ENCODE peak calls at places on chromosomes 6 and 20, in five cellular contexts. P is ovary, R is sigmoid colon, K is erythroblast, A is HCT116. W is an unnamed sample.

GRCh38 chr6:14831922-14832321 is 413.9 kb upstream of the JARID2 start:
- DNase-seq in P (no peak), R (no peak), K (no peak), A (no peak), W (no peak)

GRCh38 chr20:768426-768978 is at the start of gene SLC52A3:
- DNase-seq in P (no peak), R (no peak), K (peak), A (peak), W (peak)

GRCh38 chr6:3623451-3624267 is 127.9 kb downstream of the PXDC1 start:
- DNase-seq in P (no peak), R (no peak), K (no peak), A (no peak), W (no peak)

GRCh38 chr6:34065470-34066283 is 80.2 kb downstream of the GRM4 start:
- DNase-seq in P (peak), R (no peak), K (no peak), A (no peak), W (no peak)

GRCh38 chr20:2585811-2586210 is 49.4 kb downstream of the TMC2 start:
- DNase-seq in P (no peak), R (no peak), K (no peak), A (no peak), W (no peak)

GRCh38 chr6:30670760-30671527 is 1.9 kb downstream of the DHX16 start:
- DNase-seq in P (no peak), R (no peak), K (no peak), A (no peak), W (no peak)

GRCh38 chr6:19699990-19700389 is 137.2 kb upstream of the ID4 start:
- DNase-seq in P (no peak), R (no peak), K (no peak), A (no peak), W (no peak)

GRCh38 chr20:5654557-5654956 is 95.6 kb upstream of the SHLD1 start:
- DNase-seq in P (no peak), R (no peak), K (peak), A (no peak), W (no peak)

GRCh38 chr20:41218466-41218865 is 81.1 kb downstream of the PLCG1 start:
- DNase-seq in P (no peak), R (no peak), K (no peak), A (no peak), W (no peak)

GRCh38 chr6:6976193-6976592 is 131.6 kb upstream of the RREB1 start:
- DNase-seq in P (no peak), R (no peak), K (no peak), A (no peak), W (no peak)

GRCh38 chr6:168365422-168366165 is 46.0 kb upstream of the DACT2 start:
- DNase-seq in P (peak), R (peak), K (no peak), A (no peak), W (no peak)

GRCh38 chr6:157650261-157650640 is 172.8 kb upstream of the SNX9 start:
- DNase-seq in P (peak), R (peak), K (no peak), A (no peak), W (peak)

GRCh38 chr20:43138061-43138860 is 51.4 kb downstream of the PTPRT start:
- DNase-seq in P (no peak), R (no peak), K (no peak), A (no peak), W (no peak)

GRCh38 chr20:50291428-50292323 is 101.0 kb downstream of the CEBPB start:
- DNase-seq in P (no peak), R (no peak), K (no peak), A (no peak), W (no peak)
- TF ChIP-seq POLR2A in P (no peak), R (no peak), K (no peak), A (no peak), W (no peak)

GRCh38 chr6:90583179-90583578 is 3.7 kb downstream of the MAP3K7 start:
- DNase-seq in P (no peak), R (no peak), K (no peak), A (no peak), W (no peak)

GRCh38 chr6:90583783-90584481 is 2.9 kb downstream of the MAP3K7 start:
- DNase-seq in P (no peak), R (no peak), K (no peak), A (no peak), W (no peak)

GRCh38 chr6:90584636-90585255 is 2.1 kb downstream of the MAP3K7 start:
- DNase-seq in P (no peak), R (no peak), K (peak), A (no peak), W (no peak)

GRCh38 chr6:90586675-90587638 is at the start of gene MAP3K7:
- DNase-seq in P (peak), R (peak), K (peak), A (peak), W (peak)
- TF ChIP-seq POLR2A in P (peak), R (peak), K (peak), A (peak), W (peak)

DNA sequence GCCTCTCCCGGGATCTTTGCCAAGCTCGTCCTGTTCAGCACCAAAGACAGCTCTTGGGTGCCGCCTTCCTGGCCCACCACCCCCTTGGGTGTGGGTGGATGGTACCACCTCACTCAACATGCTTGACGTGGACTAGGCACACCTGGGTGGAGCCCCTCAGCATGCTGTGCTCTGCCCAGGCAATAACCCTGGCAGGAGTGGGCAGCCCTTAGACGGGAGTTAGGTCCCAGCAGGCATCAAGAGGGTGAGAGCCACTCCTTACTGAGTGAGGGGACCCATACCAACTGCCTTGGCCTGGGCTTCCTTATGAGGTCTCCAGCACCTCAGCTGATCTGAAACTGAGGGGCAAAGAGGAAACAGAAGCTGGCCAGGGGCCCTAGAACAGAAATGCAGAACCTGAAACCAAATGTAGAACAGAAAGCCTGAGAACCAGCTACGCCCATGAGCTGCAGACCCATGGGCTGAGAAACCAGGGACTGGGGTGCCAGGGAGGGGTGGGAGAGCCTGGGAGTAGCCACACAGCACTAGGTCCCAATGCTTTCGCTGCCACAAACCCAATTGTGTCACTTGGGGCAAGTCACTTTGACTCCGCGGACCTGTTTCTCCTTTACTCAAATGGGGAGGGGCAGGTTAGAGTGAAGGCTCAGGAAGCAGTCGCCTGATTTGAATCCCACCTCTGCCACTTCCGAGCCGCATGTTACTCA is 2.0 kb downstream of the FGD2 start:
- DNase-seq in P (no peak), R (no peak), K (no peak), A (no peak), W (no peak)
- TF ChIP-seq POLR2A in P (no peak), R (no peak), K (no peak), A (no peak), W (no peak)

GRCh38 chr20:35954200-35954906 is at the start of gene SCAND1:
- DNase-seq in P (peak), R (peak), K (peak), A (peak), W (peak)
- TF ChIP-seq POLR2A in P (peak), R (peak), K (peak), A (peak), W (peak)

GRCh38 chr6:31899882-31900722 is 1.8 kb downstream of the ZBTB12 start:
- DNase-seq in P (no peak), R (no peak), K (peak), A (no peak), W (peak)

GRCh38 chr6:31903957-31904356 is 2.1 kb upstream of the ZBTB12 start:
- DNase-seq in P (no peak), R (no peak), K (peak), A (no peak), W (peak)

GRCh38 chr6:31900917-31901414 is 920 bp downstream of the ZBTB12 start:
- DNase-seq in P (no peak), R (no peak), K (no peak), A (no peak), W (peak)

GRCh38 chr6:31901415-31901952 is 402 bp downstream of the ZBTB12 start:
- DNase-seq in P (no peak), R (peak), K (peak), A (no peak), W (peak)

GRCh38 chr6:31901953-31902643 is at the start of gene ZBTB12:
- DNase-seq in P (peak), R (peak), K (peak), A (peak), W (peak)
- TF ChIP-seq POLR2A in P (peak), R (peak), K (peak), A (no peak), W (peak)

DNA sequence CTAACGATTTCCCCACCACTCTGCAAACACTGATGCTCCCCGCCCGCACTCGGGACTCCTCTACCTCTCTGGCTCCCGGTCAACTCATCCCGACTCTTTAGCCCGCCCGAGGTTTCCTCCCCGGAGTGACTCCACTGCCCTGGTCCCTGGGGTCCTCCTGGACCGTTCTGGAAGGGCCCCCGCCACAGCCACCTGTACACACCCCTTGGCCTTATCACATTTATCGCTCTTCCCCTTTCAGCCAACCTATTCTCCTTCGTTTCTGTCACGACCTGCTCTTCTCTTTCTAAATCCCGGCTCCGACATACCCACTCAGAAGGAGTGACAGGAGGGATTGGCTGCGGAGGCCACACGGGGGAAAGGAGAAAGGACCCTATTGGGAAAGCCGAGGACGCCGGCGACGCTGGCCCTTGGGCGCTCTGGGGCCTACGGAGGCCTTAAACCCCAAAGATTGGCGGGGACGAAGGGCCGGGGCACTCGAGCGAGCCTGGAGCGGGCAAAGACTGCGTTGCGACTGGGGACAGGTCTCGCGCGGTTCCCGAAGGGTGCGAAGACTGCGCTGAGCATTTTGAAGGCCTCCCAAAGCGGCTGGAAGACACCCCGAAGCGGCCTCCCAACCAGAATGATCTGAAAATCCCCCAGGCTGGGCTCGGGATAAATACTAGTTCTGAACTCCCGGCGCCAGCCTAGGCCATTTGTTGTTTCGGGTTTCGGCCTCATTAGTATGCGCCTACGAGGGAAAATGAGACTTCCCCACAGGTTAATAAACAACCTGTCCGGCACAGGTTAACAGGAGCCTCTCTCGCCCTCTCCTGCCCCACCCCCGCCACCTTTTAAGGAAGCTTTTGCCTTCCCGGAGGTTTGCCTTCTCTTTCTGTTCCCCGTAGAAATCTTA is 9.2 kb downstream of the SIM1 start:
- DNase-seq in P (no peak), R (no peak), K (no peak), A (no peak), W (no peak)
- TF ChIP-seq POLR2A in P (no peak), R (no peak), K (no peak), A (no peak), W (no peak)

DNA sequence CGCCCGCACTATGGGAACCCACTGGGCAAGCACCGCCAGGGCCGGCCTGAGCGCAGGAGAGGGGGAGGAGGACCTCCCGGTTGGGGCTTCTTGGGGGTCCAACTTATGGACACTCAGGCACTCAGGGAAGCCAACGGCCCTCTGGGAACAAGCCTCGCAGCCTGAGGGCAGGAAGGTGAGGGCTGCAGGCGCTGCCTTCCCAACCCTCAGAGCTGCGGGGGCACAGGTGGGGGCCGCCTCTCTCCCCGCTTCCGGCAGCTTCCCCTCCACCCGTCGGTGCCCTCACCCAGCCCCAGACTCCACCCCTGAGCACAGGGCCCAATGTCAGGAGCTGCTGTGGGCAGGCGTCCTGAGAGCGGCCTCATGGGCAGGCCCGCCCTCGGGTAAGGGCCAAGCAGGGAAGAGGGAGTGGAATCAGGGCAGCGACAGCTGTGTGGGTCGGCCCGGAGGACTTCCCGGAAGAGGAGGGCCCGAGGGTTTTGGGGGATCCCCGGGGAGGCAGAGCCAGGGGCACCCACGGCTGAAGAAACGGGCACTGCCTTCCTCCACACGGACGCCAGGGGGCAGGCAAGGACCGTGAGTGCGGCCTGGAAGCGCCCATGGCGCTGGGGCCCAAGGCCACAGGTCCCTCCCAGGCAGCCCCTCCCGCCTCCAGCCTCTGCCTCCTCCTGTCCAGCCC is 488 bp upstream of the PTK6 start:
- DNase-seq in P (peak), R (peak), K (peak), A (peak), W (peak)
- TF ChIP-seq POLR2A in P (no peak), R (no peak), K (peak), A (no peak), W (peak)

W was measured in uterus.